ENCODE peak calls at places on chromosome 2, in six cellular contexts. A, C, O, D, Q and V are unnamed samples.

GRCh38 chr2:134718095-134718955 is 475 bp downstream of the TMEM163 start:
- DNase-seq in C (peak; percentile 85), D (peak; percentile 29), O (no peak), Q (no peak), A (no peak), V (peak; percentile 19)

GRCh38 chr2:107588960-107589542 is 237.6 kb upstream of the RGPD4 start:
- DNase-seq in C (no peak), O (no peak), D (no peak), A (no peak), Q (no peak), V (no peak)

GRCh38 chr2:127700527-127701192 is 637 bp upstream of the SFT2D3 start:
- DNase-seq in D (peak; percentile 84), Q (peak; percentile 82), O (no peak), C (no peak), A (peak; percentile 84), V (peak; percentile 90)

GRCh38 chr2:239225456-239225855 is 175.4 kb downstream of the HDAC4 start:
- DNase-seq in C (no peak), O (no peak), Q (peak; percentile 73), D (no peak), A (no peak), V (no peak)

GRCh38 chr2:50723549-50723948 is 308.4 kb downstream of the NRXN1 start:
- DNase-seq in Q (no peak), C (no peak), O (no peak), D (no peak), A (no peak), V (no peak)

GRCh38 chr2:181876614-181877063 is 14.9 kb upstream of the ITPRID2 start:
- DNase-seq in Q (no peak), C (no peak), D (peak; percentile 24), A (no peak), O (no peak), V (peak; percentile 62)

GRCh38 chr2:179788104-179788503 is 73.3 kb downstream of the ZNF385B start:
- DNase-seq in Q (no peak), A (no peak), O (no peak), C (no peak), D (no peak), V (no peak)

GRCh38 chr2:9251154-9252001 is 44.8 kb downstream of the ASAP2 start:
- DNase-seq in Q (no peak), D (no peak), C (peak; percentile 91), O (peak; percentile 74), A (no peak), V (no peak)

GRCh38 chr2:68837164-68837860 is 33.9 kb downstream of the BMP10 start:
- DNase-seq in A (peak; percentile 55), D (peak; percentile 92), Q (no peak), O (no peak), C (no peak), V (peak; percentile 78)

GRCh38 chr2:136305517-136306192 is 187.7 kb upstream of the CXCR4 start:
- DNase-seq in O (no peak), A (no peak), C (no peak), D (no peak), Q (no peak), V (no peak)

GRCh38 chr2:222504714-222505113 is 80.4 kb downstream of the SGPP2 start:
- DNase-seq in O (no peak), C (no peak), A (no peak), D (no peak), Q (no peak), V (no peak)

GRCh38 chr2:20611844-20612356 is 39.0 kb downstream of the HS1BP3 start:
- DNase-seq in O (no peak), Q (no peak), A (no peak), D (no peak), C (no peak), V (no peak)

GRCh38 chr2:20609995-20610357 is 40.9 kb downstream of the HS1BP3 start:
- DNase-seq in A (peak; percentile 39), Q (no peak), D (no peak), C (no peak), O (peak; percentile 48), V (no peak)

GRCh38 chr2:20609349-20609994 is 41.4 kb downstream of the HS1BP3 start:
- DNase-seq in C (no peak), A (peak; percentile 41), D (peak; percentile 15), O (peak; percentile 59), Q (peak; percentile 94), V (peak; percentile 42)

GRCh38 chr2:20612835-20613341 is 38.0 kb downstream of the HS1BP3 start:
- DNase-seq in O (no peak), A (no peak), C (no peak), D (no peak), Q (peak; percentile 52), V (no peak)

GRCh38 chr2:20611077-20611843 is 39.6 kb downstream of the HS1BP3 start:
- DNase-seq in O (peak; percentile 82), Q (peak; percentile 95), D (peak; percentile 90), C (no peak), A (peak; percentile 100), V (peak; percentile 58)
- TF ChIP-seq EP300 in O (no peak), Q (peak; percentile 75), D (peak; percentile 97), C (no peak), A (peak; percentile 92), V (peak; percentile 53)

GRCh38 chr2:28989973-28990372 is 8.9 kb downstream of the TOGARAM2 start:
- DNase-seq in C (no peak), D (no peak), A (no peak), Q (no peak), O (no peak), V (no peak)
- TF ChIP-seq POLR2AphosphoS5 in C (no peak), D (no peak), A (no peak), Q (no peak), O (no peak), V (no peak)

GRCh38 chr2:85785027-85785822 is 31.4 kb downstream of the ATOH8 start:
- DNase-seq in D (peak; percentile 52), Q (peak; percentile 85), O (no peak), A (no peak), C (no peak), V (no peak)

GRCh38 chr2:85786865-85787264 is 33.1 kb downstream of the ATOH8 start:
- DNase-seq in D (no peak), O (no peak), Q (peak; percentile 56), C (no peak), A (no peak), V (no peak)

GRCh38 chr2:85787282-85787980 is 33.6 kb downstream of the ATOH8 start:
- DNase-seq in A (no peak), Q (peak; percentile 57), O (no peak), D (no peak), C (no peak), V (no peak)

GRCh38 chr2:85785871-85786270 is 32.1 kb downstream of the ATOH8 start:
- DNase-seq in A (no peak), C (no peak), O (no peak), Q (peak; percentile 66), D (no peak), V (no peak)

GRCh38 chr2:85786444-85786843 is 32.7 kb downstream of the ATOH8 start:
- DNase-seq in A (no peak), D (no peak), Q (peak; percentile 60), O (no peak), C (no peak), V (no peak)
- H3K27me3 ChIP-seq in A (no peaks in the 10 kb centered on the region), D (no peaks in the 10 kb centered on the region), Q (no peaks in the 10 kb centered on the region), O (no peaks in the 10 kb centered on the region), C (no peaks in the 10 kb centered on the region), V (no peaks in the 10 kb centered on the region)

GRCh38 chr2:56184500-56184996 is 758 bp downstream of the CCDC85A start:
- DNase-seq in Q (no peak), O (no peak), C (peak; percentile 75), D (peak; percentile 27), A (no peak), V (no peak)
- TF ChIP-seq EP300 in Q (no peak), O (no peak), C (no peak), D (no peak), A (no peak), V (no peak)